ENCODE peak calls at places on chromosomes 7 and 10, in seven cellular contexts. One of them, this sample, is unnamed.

GRCh38 chr10:4663162-4663992 is 162.6 kb upstream of the AKR1E2 start:
- DNase-seq in activated effector memory CD4-positive, alpha-beta T cell treated with Interleukin-2 at 50 U/mL for 16 hours: no peak
- DNase-seq in fibroblast of the aortic adventitia: peak
- DNase-seq in T-cell: no peak
- DNase-seq in HCEC 1CT: peak
- DNase-seq in NCI-H446: peak
- DNase-seq in naive thymus-derived CD4-positive, alpha-beta T cell: no peak
- DNase-seq in this sample: no peak

GRCh38 chr7:28853150-28853549 is 105.0 kb downstream of the TRIL start:
- DNase-seq in HCEC 1CT: no peak
- DNase-seq in fibroblast of the aortic adventitia: no peak
- DNase-seq in NCI-H446: no peak
- DNase-seq in activated effector memory CD4-positive, alpha-beta T cell treated with Interleukin-2 at 50 U/mL for 16 hours: no peak
- DNase-seq in naive thymus-derived CD4-positive, alpha-beta T cell: no peak
- DNase-seq in T-cell: no peak
- DNase-seq in this sample: no peak

GRCh38 chr7:105594034-105594433 is 12.7 kb upstream of the EFCAB10 start:
- DNase-seq in HCEC 1CT: no peak
- DNase-seq in activated effector memory CD4-positive, alpha-beta T cell treated with Interleukin-2 at 50 U/mL for 16 hours: no peak
- DNase-seq in naive thymus-derived CD4-positive, alpha-beta T cell: no peak
- DNase-seq in T-cell: no peak
- DNase-seq in NCI-H446: peak
- DNase-seq in fibroblast of the aortic adventitia: peak
- DNase-seq in this sample: no peak

GRCh38 chr10:36464291-36464690 is 661.1 kb upstream of the ANKRD30A start:
- DNase-seq in activated effector memory CD4-positive, alpha-beta T cell treated with Interleukin-2 at 50 U/mL for 16 hours: no peak
- DNase-seq in naive thymus-derived CD4-positive, alpha-beta T cell: no peak
- DNase-seq in fibroblast of the aortic adventitia: no peak
- DNase-seq in HCEC 1CT: no peak
- DNase-seq in NCI-H446: no peak
- DNase-seq in T-cell: no peak
- DNase-seq in this sample: no peak

GRCh38 chr7:1916621-1916970 is 246.5 kb downstream of the ELFN1 start:
- DNase-seq in naive thymus-derived CD4-positive, alpha-beta T cell: no peak
- DNase-seq in T-cell: no peak
- DNase-seq in NCI-H446: no peak
- DNase-seq in activated effector memory CD4-positive, alpha-beta T cell treated with Interleukin-2 at 50 U/mL for 16 hours: no peak
- DNase-seq in fibroblast of the aortic adventitia: no peak
- DNase-seq in HCEC 1CT: no peak
- DNase-seq in this sample: no peak

GRCh38 chr10:98425511-98426352 is 10.8 kb upstream of the PYROXD2 start:
- DNase-seq in activated effector memory CD4-positive, alpha-beta T cell treated with Interleukin-2 at 50 U/mL for 16 hours: no peak
- DNase-seq in fibroblast of the aortic adventitia: peak
- DNase-seq in naive thymus-derived CD4-positive, alpha-beta T cell: peak
- DNase-seq in HCEC 1CT: peak
- DNase-seq in T-cell: peak
- DNase-seq in NCI-H446: no peak
- DNase-seq in this sample: peak

GRCh38 chr7:29299986-29300609 is 105.5 kb downstream of the CHN2 start:
- DNase-seq in fibroblast of the aortic adventitia: peak
- DNase-seq in HCEC 1CT: no peak
- DNase-seq in NCI-H446: no peak
- DNase-seq in naive thymus-derived CD4-positive, alpha-beta T cell: no peak
- DNase-seq in T-cell: no peak
- DNase-seq in activated effector memory CD4-positive, alpha-beta T cell treated with Interleukin-2 at 50 U/mL for 16 hours: no peak
- DNase-seq in this sample: no peak

GRCh38 chr10:123149568-123150228 is 1.8 kb downstream of the HMX2 start:
- DNase-seq in HCEC 1CT: no peak
- DNase-seq in T-cell: peak
- DNase-seq in activated effector memory CD4-positive, alpha-beta T cell treated with Interleukin-2 at 50 U/mL for 16 hours: no peak
- DNase-seq in NCI-H446: peak
- DNase-seq in fibroblast of the aortic adventitia: no peak
- DNase-seq in naive thymus-derived CD4-positive, alpha-beta T cell: peak
- DNase-seq in this sample: no peak

GRCh38 chr7:27147211-27148030 is at the start of gene HOXA6:
- DNase-seq in HCEC 1CT: peak
- DNase-seq in NCI-H446: no peak
- DNase-seq in activated effector memory CD4-positive, alpha-beta T cell treated with Interleukin-2 at 50 U/mL for 16 hours: no peak
- DNase-seq in fibroblast of the aortic adventitia: no peak
- DNase-seq in T-cell: no peak
- DNase-seq in naive thymus-derived CD4-positive, alpha-beta T cell: no peak
- DNase-seq in this sample: no peak

GRCh38 chr10:61662794-61663259 is at the start of gene CABCOCO1:
- DNase-seq in T-cell: peak
- DNase-seq in activated effector memory CD4-positive, alpha-beta T cell treated with Interleukin-2 at 50 U/mL for 16 hours: no peak
- DNase-seq in fibroblast of the aortic adventitia: peak
- DNase-seq in NCI-H446: peak
- DNase-seq in HCEC 1CT: peak
- DNase-seq in naive thymus-derived CD4-positive, alpha-beta T cell: no peak
- DNase-seq in this sample: no peak

GRCh38 chr7:115475774-115476407 is 554.0 kb downstream of the MDFIC start:
- DNase-seq in NCI-H446: no peak
- DNase-seq in fibroblast of the aortic adventitia: no peak
- DNase-seq in T-cell: no peak
- DNase-seq in HCEC 1CT: no peak
- DNase-seq in activated effector memory CD4-positive, alpha-beta T cell treated with Interleukin-2 at 50 U/mL for 16 hours: no peak
- DNase-seq in naive thymus-derived CD4-positive, alpha-beta T cell: no peak
- DNase-seq in this sample: no peak

GRCh38 chr10:47419421-47419820 is 35.3 kb upstream of the ZNF488 start:
- DNase-seq in T-cell: no peak
- DNase-seq in HCEC 1CT: no peak
- DNase-seq in activated effector memory CD4-positive, alpha-beta T cell treated with Interleukin-2 at 50 U/mL for 16 hours: no peak
- DNase-seq in NCI-H446: no peak
- DNase-seq in naive thymus-derived CD4-positive, alpha-beta T cell: no peak
- DNase-seq in fibroblast of the aortic adventitia: no peak
- DNase-seq in this sample: no peak

GRCh38 chr10:2456834-2457233 is 610.5 kb upstream of the PFKP start:
- DNase-seq in naive thymus-derived CD4-positive, alpha-beta T cell: no peak
- DNase-seq in fibroblast of the aortic adventitia: no peak
- DNase-seq in HCEC 1CT: no peak
- DNase-seq in NCI-H446: no peak
- DNase-seq in activated effector memory CD4-positive, alpha-beta T cell treated with Interleukin-2 at 50 U/mL for 16 hours: no peak
- DNase-seq in T-cell: no peak
- DNase-seq in this sample: no peak

GRCh38 chr7:132568962-132569361 is 7.3 kb downstream of the PLXNA4 start:
- DNase-seq in activated effector memory CD4-positive, alpha-beta T cell treated with Interleukin-2 at 50 U/mL for 16 hours: no peak
- DNase-seq in fibroblast of the aortic adventitia: no peak
- DNase-seq in T-cell: no peak
- DNase-seq in naive thymus-derived CD4-positive, alpha-beta T cell: no peak
- DNase-seq in HCEC 1CT: no peak
- DNase-seq in NCI-H446: no peak
- DNase-seq in this sample: no peak

GRCh38 chr10:71697938-71698709 is 21.5 kb downstream of the C10orf105 start:
- DNase-seq in T-cell: peak
- DNase-seq in activated effector memory CD4-positive, alpha-beta T cell treated with Interleukin-2 at 50 U/mL for 16 hours: peak
- DNase-seq in NCI-H446: no peak
- DNase-seq in naive thymus-derived CD4-positive, alpha-beta T cell: no peak
- DNase-seq in HCEC 1CT: no peak
- DNase-seq in fibroblast of the aortic adventitia: no peak
- DNase-seq in this sample: peak

GRCh38 chr10:13969118-13969791 is 361.5 kb downstream of the FRMD4A start:
- DNase-seq in activated effector memory CD4-positive, alpha-beta T cell treated with Interleukin-2 at 50 U/mL for 16 hours: no peak
- DNase-seq in T-cell: no peak
- DNase-seq in NCI-H446: peak
- DNase-seq in naive thymus-derived CD4-positive, alpha-beta T cell: no peak
- DNase-seq in fibroblast of the aortic adventitia: no peak
- DNase-seq in HCEC 1CT: no peak
- DNase-seq in this sample: no peak

GRCh38 chr7:127393370-127394058 is 1.0 kb upstream of the ZNF800 start:
- DNase-seq in activated effector memory CD4-positive, alpha-beta T cell treated with Interleukin-2 at 50 U/mL for 16 hours: no peak
- DNase-seq in NCI-H446: peak
- DNase-seq in T-cell: no peak
- DNase-seq in naive thymus-derived CD4-positive, alpha-beta T cell: no peak
- DNase-seq in fibroblast of the aortic adventitia: no peak
- DNase-seq in HCEC 1CT: no peak
- DNase-seq in this sample: peak

GRCh38 chr10:93224005-93224779 is 150.5 kb downstream of the CYP26A1 start:
- DNase-seq in NCI-H446: no peak
- DNase-seq in activated effector memory CD4-positive, alpha-beta T cell treated with Interleukin-2 at 50 U/mL for 16 hours: no peak
- DNase-seq in naive thymus-derived CD4-positive, alpha-beta T cell: no peak
- DNase-seq in HCEC 1CT: no peak
- DNase-seq in fibroblast of the aortic adventitia: no peak
- DNase-seq in T-cell: no peak
- DNase-seq in this sample: no peak

GRCh38 chr7:131556055-131556911 is at the start of gene PODXL:
- DNase-seq in HCEC 1CT: peak
- DNase-seq in activated effector memory CD4-positive, alpha-beta T cell treated with Interleukin-2 at 50 U/mL for 16 hours: peak
- DNase-seq in T-cell: peak
- DNase-seq in fibroblast of the aortic adventitia: peak
- DNase-seq in naive thymus-derived CD4-positive, alpha-beta T cell: peak
- DNase-seq in NCI-H446: no peak
- DNase-seq in this sample: peak